ENCODE peak calls at places on chromosome 16, in seven cellular contexts. R, B, P, W, H, Y and X are unnamed samples.

GRCh38 chr16:87062569-87063442 is 254.4 kb downstream of the C16orf95 start:
- DNase-seq in R (peak), Y (peak), H (peak), W (peak), P (peak), B (peak), X (peak)

GRCh38 chr16:53821487-53821886 is 117.5 kb downstream of the FTO start:
- DNase-seq in B (no peak), R (no peak), H (no peak), P (no peak), Y (no peak), W (no peak), X (no peak)

GRCh38 chr16:48444574-48444973 is 59.4 kb upstream of the SIAH1 start:
- DNase-seq in B (peak), R (no peak), W (no peak), P (no peak), Y (no peak), H (no peak), X (peak)

GRCh38 chr16:16025214-16025968 is 76.0 kb downstream of the ABCC1 start:
- DNase-seq in B (no peak), H (no peak), Y (peak), P (no peak), W (no peak), R (peak), X (no peak)

GRCh38 chr16:70508752-70509151 is 14.6 kb downstream of the COG4 start:
- DNase-seq in W (no peak), R (no peak), Y (no peak), P (no peak), B (no peak), H (no peak), X (no peak)

GRCh38 chr16:4904942-4905615 is 31.9 kb downstream of the PPL start:
- DNase-seq in P (no peak), R (no peak), W (no peak), Y (no peak), H (no peak), B (no peak), X (no peak)

GRCh38 chr16:56715128-56715527 is 14.8 kb upstream of the NUP93 start:
- DNase-seq in B (no peak), W (no peak), Y (no peak), R (no peak), H (no peak), P (no peak), X (no peak)

GRCh38 chr16:89023151-89023551 is 46.1 kb upstream of the CBFA2T3 start:
- DNase-seq in H (no peak), B (peak), Y (no peak), R (no peak), P (no peak), W (no peak), X (no peak)

GRCh38 chr16:23317266-23317661 is 15.2 kb downstream of the SCNN1B start:
- DNase-seq in B (peak), P (no peak), Y (peak), H (no peak), W (no peak), R (no peak), X (no peak)

GRCh38 chr16:715448-716249 is 731 bp downstream of the METRN start:
- DNase-seq in P (no peak), R (no peak), H (no peak), Y (no peak), B (no peak), W (no peak), X (peak)

GRCh38 chr16:65032397-65032796 is 89.5 kb downstream of the CDH11 start:
- DNase-seq in Y (no peak), B (no peak), P (no peak), R (no peak), H (no peak), W (no peak), X (no peak)

GRCh38 chr16:66824006-66824405 is 6.8 kb downstream of the NAE1 start:
- DNase-seq in R (no peak), Y (no peak), P (no peak), H (no peak), B (no peak), W (no peak), X (no peak)

GRCh38 chr16:75238132-75238852 is 13.1 kb downstream of the BCAR1 start:
- DNase-seq in P (peak), H (no peak), Y (peak), W (peak), B (peak), R (no peak), X (no peak)

GRCh38 chr16:88856122-88856827 is 472 bp downstream of the GALNS start:
- DNase-seq in B (peak), Y (no peak), H (peak), R (no peak), W (no peak), P (peak), X (peak)

GRCh38 chr16:4316103-4316731 is 350 bp downstream of the GLIS2 start:
- DNase-seq in Y (no peak), R (no peak), W (no peak), B (peak), P (no peak), H (no peak), X (peak)

GRCh38 chr16:4883501-4883900 is 36.2 kb downstream of the UBN1 start:
- DNase-seq in Y (no peak), H (no peak), P (no peak), R (no peak), B (no peak), W (no peak), X (no peak)

GRCh38 chr16:27230562-27230991 is 27.3 kb downstream of the KDM8 start:
- DNase-seq in Y (no peak), R (no peak), B (no peak), W (no peak), H (no peak), P (no peak), X (no peak)

GRCh38 chr16:51133130-51133529 is 17.9 kb downstream of the SALL1 start:
- DNase-seq in B (no peak), H (peak), Y (no peak), R (no peak), W (no peak), P (no peak), X (no peak)

GRCh38 chr16:48194828-48195566 is 39.2 kb upstream of the ABCC12 start:
- DNase-seq in R (no peak), Y (peak), P (no peak), W (no peak), H (no peak), B (no peak), X (peak)

GRCh38 chr16:55487048-55487803 is 8.2 kb downstream of the MMP2 start:
- DNase-seq in H (no peak), B (peak), W (no peak), P (no peak), Y (peak), R (no peak), X (no peak)

GRCh38 chr16:16036359-16036792 is 87.0 kb downstream of the ABCC1 start:
- DNase-seq in R (no peak), P (no peak), W (no peak), B (no peak), Y (no peak), H (no peak), X (no peak)

GRCh38 chr16:65154321-65154720 is 32.5 kb upstream of the CDH11 start:
- DNase-seq in W (no peak), Y (no peak), H (no peak), B (no peak), R (no peak), P (no peak), X (no peak)

GRCh38 chr16:59164461-59164860 is 430.3 kb upstream of the GOT2 start:
- DNase-seq in P (peak), W (no peak), B (no peak), Y (no peak), R (no peak), H (peak), X (no peak)

GRCh38 chr16:59170065-59170712 is 436.1 kb upstream of the GOT2 start:
- DNase-seq in W (no peak), R (no peak), H (no peak), Y (no peak), B (no peak), P (no peak), X (no peak)

GRCh38 chr16:59169168-59169567 is 435.1 kb upstream of the GOT2 start:
- DNase-seq in W (no peak), B (no peak), H (no peak), Y (no peak), P (no peak), R (no peak), X (no peak)

DNA sequence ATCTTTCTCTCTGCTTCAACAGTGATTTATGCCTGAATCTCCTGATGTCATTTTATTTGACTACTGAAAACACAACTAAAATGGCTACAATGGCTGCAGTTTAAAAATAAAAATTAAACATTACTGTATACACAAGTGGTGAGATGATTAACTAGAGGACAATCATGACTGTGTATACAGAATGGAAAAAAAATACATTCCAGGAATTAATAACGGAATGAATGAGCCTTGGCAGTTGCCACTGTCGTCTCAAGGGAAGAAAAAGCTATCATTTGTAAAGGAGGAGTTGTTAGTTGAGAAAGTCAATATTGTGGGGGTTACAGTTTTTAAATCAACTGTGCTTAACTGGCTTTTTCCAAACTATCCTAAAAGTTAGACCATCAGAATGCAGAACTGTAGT is 434.6 kb upstream of the GOT2 start:
- DNase-seq in Y (no peak), P (no peak), H (no peak), R (no peak), W (no peak), B (no peak), X (no peak)
- TF ChIP-seq CTCF in Y (no peak), P (no peak), H (no peak), R (no peak), W (no peak), B (no peak), X (no peak)

GRCh38 chr16:79261944-79262552 is 338.5 kb downstream of the MAF start:
- DNase-seq in Y (no peak), B (no peak), H (no peak), R (no peak), W (no peak), P (no peak), X (no peak)

GRCh38 chr16:79264237-79265104 is 336.1 kb downstream of the MAF start:
- DNase-seq in R (no peak), W (no peak), H (no peak), P (no peak), B (no peak), Y (no peak), X (no peak)

GRCh38 chr16:79265701-79266100 is 334.8 kb downstream of the MAF start:
- DNase-seq in R (no peak), H (no peak), P (no peak), Y (no peak), B (no peak), W (no peak), X (no peak)

GRCh38 chr16:79257958-79258490 is 342.5 kb downstream of the MAF start:
- DNase-seq in W (no peak), P (no peak), B (no peak), R (no peak), H (no peak), Y (no peak), X (no peak)

DNA sequence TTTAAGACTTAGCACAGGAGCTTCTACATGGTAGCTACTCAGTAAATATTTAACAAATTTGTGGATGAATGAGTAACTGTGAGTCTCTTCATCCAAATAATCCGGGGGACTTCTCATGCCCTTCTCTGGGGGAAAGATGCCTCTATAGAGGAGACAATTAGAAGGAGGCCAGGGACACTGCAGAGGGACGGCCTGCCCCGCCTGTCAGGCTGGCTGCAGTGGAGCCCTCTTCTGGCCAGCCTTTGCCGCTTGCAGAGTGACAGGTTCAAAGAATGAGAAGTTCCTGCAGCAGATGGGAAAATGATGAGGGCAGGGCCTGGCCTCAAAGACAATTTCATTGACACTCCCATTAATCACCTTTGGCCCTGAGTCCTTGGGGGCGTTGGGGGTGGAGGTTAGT is 339.1 kb downstream of the MAF start:
- DNase-seq in W (no peak), Y (no peak), P (peak), B (no peak), R (no peak), H (peak), X (peak)
- TF ChIP-seq CTCF in W (no peak), Y (no peak), P (peak), B (no peak), R (peak), H (peak), X (no peak)

GRCh38 chr16:30187556-30187865 is 4.1 kb downstream of the CORO1A start:
- DNase-seq in H (no peak), R (no peak), W (no peak), P (no peak), Y (no peak), B (no peak), X (no peak)
- TF ChIP-seq CTCF in H (no peak), R (no peak), W (no peak), P (peak), Y (no peak), B (no peak), X (no peak)

DNA sequence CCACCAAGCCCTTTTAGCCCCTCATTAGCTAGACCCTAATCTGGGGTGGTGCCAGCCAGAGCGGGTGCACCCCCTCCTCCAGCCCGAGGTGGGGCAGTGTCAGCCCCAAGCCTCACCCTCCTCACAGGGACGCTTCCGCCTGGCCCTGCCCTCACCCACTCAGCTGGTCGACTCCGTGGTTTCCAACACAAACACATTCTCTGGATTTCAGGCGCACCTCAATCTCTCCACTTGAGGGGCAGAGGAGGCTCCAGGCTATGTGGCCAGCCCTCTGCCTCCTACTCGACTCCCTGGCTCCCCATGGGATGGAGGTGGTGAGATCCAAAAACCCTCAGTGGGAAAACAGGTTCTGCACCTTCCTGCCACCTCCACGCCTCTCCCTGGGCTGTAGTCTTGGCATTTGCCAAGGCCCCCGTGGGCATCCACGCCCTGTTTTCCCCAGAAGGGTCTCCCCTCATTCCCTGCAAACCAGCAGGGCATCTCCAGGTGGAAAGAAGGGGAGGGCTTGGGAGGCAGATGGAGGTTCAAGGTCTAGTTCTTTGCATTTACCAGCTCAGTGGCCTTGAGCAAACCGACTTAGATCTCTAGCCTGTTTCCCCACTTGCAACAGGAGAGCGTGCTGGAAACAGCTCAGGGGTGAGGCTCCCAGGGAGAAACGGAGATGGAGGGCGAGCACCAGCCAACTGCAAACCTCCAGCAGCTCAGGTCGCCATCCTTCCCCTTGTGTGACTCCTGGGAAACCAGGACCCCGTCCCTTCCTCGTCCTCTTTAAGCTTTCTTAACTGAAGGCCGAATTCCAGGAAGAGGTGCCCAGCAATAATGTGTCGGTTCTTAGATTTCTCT is 1.7 kb downstream of the EMP2 start:
- DNase-seq in W (no peak), Y (no peak), P (no peak), R (no peak), H (no peak), B (no peak), X (peak)
- TF ChIP-seq CTCF in W (no peak), Y (no peak), P (no peak), R (no peak), H (no peak), B (no peak), X (no peak)

DNA sequence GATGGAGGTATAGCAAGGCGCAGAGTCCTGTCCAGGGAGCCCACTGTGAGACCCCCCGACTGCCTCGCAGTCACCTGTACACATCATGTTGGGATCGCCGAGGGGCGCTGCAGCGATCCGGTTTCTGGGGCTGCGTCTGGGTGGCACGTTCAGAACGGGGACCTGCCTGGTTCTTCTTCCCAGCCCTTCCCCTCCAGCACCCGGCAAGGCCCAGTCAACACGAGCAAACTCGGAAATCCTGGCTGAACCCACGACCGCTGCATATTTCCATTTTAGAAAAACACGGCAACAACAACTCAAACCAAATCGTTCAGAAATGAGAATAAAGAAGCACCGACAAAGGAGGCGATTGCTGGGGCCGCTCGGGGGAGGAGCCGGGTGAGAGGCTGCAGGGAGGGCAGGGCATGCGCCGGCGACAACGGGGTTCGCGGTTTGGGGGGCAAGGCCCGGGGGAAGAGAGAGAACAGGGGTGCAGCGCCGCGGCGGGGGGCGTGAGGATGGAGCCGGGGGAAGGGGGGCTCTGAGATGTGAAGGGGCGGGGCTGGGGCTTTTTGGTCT is 597 bp downstream of the HSDL1 start:
- DNase-seq in W (no peak), Y (no peak), H (peak), R (peak), P (peak), B (no peak), X (peak)
- TF ChIP-seq CTCF in W (no peak), Y (no peak), H (no peak), R (peak), P (no peak), B (no peak), X (no peak)

GRCh38 chr16:24568392-24568791 is 29.0 kb downstream of the RBBP6 start:
- DNase-seq in B (no peak), P (no peak), R (no peak), W (no peak), H (no peak), Y (no peak), X (no peak)
- TF ChIP-seq CTCF in B (no peak), P (peak), R (no peak), W (no peak), H (peak), Y (peak), X (peak)

DNA sequence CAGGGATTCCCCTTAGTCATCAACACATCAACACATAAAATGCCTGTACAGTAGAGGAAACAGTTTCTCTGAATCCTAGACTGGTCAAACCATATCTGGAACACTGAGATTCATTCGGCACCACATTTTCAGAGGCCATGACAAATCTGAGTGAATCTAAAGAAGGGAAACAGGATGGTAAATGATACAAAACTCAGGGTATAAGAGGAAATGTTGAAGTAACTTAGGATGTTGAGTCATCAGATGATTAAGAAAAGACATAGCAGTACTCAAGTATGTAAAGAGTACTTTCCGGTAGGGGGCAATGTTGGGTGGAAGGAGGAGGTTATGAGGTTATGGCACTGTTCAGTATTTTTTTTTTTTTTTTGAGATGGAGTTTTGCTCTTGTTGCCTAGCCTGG is 358.5 kb upstream of the PMFBP1 start:
- DNase-seq in Y (no peak), H (no peak), W (no peak), B (no peak), R (no peak), P (no peak), X (no peak)
- TF ChIP-seq CTCF in Y (no peak), H (no peak), W (no peak), B (no peak), R (no peak), P (no peak), X (no peak)

DNA sequence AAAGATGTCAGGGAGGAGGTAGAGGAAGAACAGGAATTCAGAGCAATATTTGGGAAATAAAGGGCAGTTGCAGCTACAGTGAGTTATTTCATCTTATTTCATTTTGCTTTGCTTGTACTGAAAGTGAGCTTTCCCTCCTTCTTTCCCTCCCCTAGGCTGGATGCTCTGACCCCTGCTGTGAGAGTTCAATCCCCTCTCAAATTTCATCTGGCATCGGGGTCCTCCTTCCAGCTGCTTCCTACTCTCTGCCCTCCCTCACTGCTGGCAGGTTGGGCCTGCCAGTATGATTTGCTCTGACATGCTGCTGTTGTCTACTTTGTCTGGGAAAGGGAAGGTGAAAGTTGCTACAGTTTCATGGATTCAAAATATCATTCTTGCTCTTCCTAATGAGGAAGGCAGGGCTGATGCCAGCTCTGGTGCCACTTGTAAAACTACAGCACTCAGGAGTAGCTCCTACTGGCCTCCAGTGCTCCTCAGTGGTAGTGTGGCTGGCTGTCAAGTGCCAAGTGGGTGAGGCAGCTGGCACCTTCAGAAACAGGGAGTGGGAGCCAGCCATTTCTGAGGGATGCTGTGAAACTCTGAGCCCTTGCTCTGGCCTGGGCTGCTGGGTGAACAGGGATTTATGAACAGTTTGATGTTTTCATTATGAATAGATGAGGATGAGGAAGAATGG is 408.6 kb downstream of the HAPSTR1 start:
- DNase-seq in P (no peak), B (peak), H (no peak), Y (no peak), W (no peak), R (no peak), X (no peak)
- TF ChIP-seq CTCF in P (no peak), B (no peak), H (no peak), Y (no peak), W (no peak), R (no peak), X (no peak)

DNA sequence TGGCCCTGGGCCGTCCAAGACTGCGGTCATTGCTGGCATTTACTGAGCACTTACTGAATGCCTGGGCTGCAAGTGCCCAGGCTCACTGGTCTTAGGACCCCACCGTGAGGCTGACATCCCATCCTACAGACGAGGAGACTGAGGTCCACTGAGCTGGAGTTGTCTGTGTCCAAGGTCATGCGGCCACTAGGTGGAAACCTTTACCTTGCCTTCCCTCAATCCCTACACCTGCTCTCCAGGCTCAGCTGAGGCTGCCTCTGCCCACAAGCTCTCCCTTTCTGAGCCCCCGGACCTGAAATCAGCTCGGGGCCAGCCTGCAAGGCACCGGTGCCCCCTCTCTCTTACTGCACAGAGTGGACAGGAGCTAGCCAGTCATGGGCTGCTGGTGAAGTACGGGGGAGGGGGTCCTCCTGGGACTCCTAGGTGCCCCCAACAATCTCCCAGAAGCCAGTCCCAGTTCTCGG is 1.5 kb downstream of the CASKIN1 start:
- DNase-seq in W (no peak), H (peak), R (peak), B (no peak), P (no peak), Y (no peak), X (peak)
- TF ChIP-seq CTCF in W (peak), H (peak), R (peak), B (peak), P (peak), Y (no peak), X (peak)